ENCODE peak calls at places on chromosome 2, in five cellular contexts. Z, S, E, O and P are unnamed samples.
A peak's percentile ranks its signal among the peaks of the same experiment; 100 is the strongest.

GRCh38 chr2:19256239-19256638 is 102.2 kb downstream of the OSR1 start:
- DNase-seq in S (no peak), Z (no peak), O (no peak), E (no peak), P (no peak)

GRCh38 chr2:101080214-101081068 is 70.7 kb downstream of the TBC1D8 start:
- DNase-seq in Z (no peak), O (no peak), S (no peak), E (no peak), P (no peak)

GRCh38 chr2:172403402-172403801 is 24.0 kb upstream of the ITGA6 start:
- DNase-seq in O (no peak), Z (no peak), S (no peak), E (no peak), P (no peak)

GRCh38 chr2:124804014-124804940 is 779.2 kb downstream of the CNTNAP5 start:
- DNase-seq in E (no peak), O (no peak), S (peak; percentile 73), Z (peak; percentile 56), P (peak; percentile 2)

GRCh38 chr2:17095340-17095739 is 422.9 kb downstream of the RAD51AP2 start:
- DNase-seq in Z (no peak), O (no peak), S (no peak), E (no peak), P (no peak)

GRCh38 chr2:235639387-235639786 is 145.5 kb downstream of the AGAP1 start:
- DNase-seq in E (peak; percentile 67), Z (no peak), O (peak; percentile 41), S (no peak), P (peak; percentile 83)

GRCh38 chr2:203824653-203825052 is 42.9 kb upstream of the CTLA4 start:
- DNase-seq in Z (no peak), E (no peak), O (no peak), S (no peak), P (no peak)

GRCh38 chr2:45734952-45735351 is 83.5 kb downstream of the PRKCE start:
- DNase-seq in Z (no peak), E (no peak), S (no peak), O (no peak), P (no peak)

GRCh38 chr2:175049671-175050070 is 44.5 kb upstream of the CHN1 start:
- DNase-seq in O (no peak), S (no peak), Z (no peak), E (no peak), P (no peak)

GRCh38 chr2:204664708-204665121 is 119.4 kb downstream of the PARD3B start:
- DNase-seq in E (no peak), S (peak; percentile 19), Z (no peak), O (no peak), P (no peak)

GRCh38 chr2:150909613-150910012 is 352.1 kb downstream of the RBM43 start:
- DNase-seq in Z (no peak), S (no peak), O (no peak), E (no peak), P (no peak)

GRCh38 chr2:85577386-85578242 is at the start of gene VAMP8:
- DNase-seq in E (no peak), O (peak; percentile 86), Z (peak; percentile 70), S (no peak), P (no peak)

GRCh38 chr2:10538224-10538894 is 90.2 kb upstream of the ODC1 start:
- DNase-seq in O (no peak), E (no peak), Z (no peak), S (no peak), P (peak; percentile 31)

GRCh38 chr2:230657906-230658305 is 54.7 kb upstream of the CAB39 start:
- DNase-seq in O (no peak), Z (no peak), E (no peak), S (no peak), P (no peak)

GRCh38 chr2:230902180-230902899 is 22.7 kb downstream of the GPR55 start:
- DNase-seq in E (peak; percentile 25), Z (peak; percentile 52), O (no peak), S (peak; percentile 58), P (peak; percentile 46)

GRCh38 chr2:133247613-133248012 is 320.6 kb downstream of the NCKAP5 start:
- DNase-seq in S (no peak), Z (peak; percentile 61), O (no peak), E (no peak), P (no peak)

GRCh38 chr2:37389984-37390765 is 45.7 kb downstream of the QPCT start:
- DNase-seq in S (no peak), O (peak; percentile 36), Z (peak; percentile 93), E (no peak), P (peak; percentile 72)
- H3K4me3 ChIP-seq in S (no peak overlapping the region), O (no peak overlapping the region), Z (peak overlapping the region; percentile 48), E (no peak overlapping the region), P (no peak overlapping the region)

DNA sequence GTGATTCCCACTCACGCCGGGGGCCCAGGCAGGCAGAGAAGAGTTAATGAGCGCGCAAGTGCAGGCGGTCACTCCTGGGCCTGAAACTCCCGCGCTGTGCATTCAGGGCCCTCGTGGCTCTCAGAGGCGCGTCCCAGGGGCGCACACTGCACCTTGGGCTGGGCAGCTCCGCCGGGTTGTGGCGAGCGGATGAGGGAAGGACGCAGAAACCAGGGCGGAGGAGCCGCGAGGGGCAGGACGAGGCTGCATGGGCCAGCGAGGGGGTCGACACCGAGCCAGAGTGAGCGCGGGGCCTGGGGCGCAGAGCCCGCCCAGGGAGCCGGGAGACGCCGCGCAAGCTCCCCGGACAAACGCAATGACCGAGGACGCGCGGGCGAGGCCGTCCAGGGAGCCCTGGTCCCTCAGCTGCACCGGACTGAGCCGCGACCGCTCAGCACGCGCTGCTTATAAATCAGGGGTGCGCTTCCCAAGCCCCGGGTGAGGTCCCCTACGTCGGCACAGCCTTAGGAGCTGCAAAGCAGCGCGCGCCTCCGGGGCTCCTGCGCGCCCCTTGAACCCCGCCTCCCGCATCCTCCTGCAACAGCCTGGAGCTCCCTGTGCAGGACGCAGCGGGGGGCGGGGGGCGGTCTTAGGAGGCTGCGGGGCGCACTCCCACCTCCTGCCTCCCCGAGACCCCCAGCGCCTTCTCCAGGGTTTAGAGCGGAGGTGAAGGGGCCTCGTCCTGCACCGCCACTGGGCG is 180.2 kb upstream of the ALKAL2 start:
- DNase-seq in Z (no peak), E (no peak), O (no peak), S (no peak), P (no peak)
- H3K4me3 ChIP-seq in Z (no peak overlapping the region), E (no peak overlapping the region), O (no peak overlapping the region), S (peak overlapping the region; percentile 10), P (no peak overlapping the region)

DNA sequence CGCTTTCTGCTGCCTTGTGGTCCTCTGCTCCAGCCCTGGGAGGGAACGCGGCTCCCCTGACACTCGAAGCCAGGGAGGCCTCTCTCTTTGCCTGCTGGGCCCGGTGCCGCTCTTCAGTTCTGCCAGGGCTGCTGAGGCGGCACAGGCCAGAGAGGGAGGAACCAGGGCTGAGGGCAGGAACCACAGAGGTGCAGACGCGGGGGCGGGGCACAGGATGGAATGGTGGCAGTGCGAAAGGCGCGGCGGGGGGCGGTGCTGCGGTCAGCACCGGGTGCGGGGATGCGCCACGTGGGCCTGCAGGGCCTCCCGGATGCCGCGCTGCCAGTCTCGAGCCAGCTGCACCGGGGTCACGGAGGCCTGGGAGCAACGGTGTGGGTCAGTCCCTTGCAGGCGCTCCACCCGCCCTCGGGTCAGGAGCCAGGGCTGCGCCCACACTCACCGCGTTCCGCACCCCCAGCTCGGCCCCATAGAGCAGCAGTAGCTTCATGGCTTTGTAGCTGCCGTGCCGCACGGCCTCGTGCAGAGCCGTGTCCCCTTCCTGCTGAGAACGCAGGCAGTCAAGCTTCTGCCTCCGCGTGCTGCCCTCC is 4.4 kb downstream of the ANKRD23 start:
- DNase-seq in O (peak; percentile 73), Z (peak; percentile 58), E (peak; percentile 57), S (no peak), P (no peak)
- H3K4me3 ChIP-seq in O (no peak overlapping the region), Z (no peak overlapping the region), E (no peak overlapping the region), S (no peak overlapping the region), P (no peak overlapping the region)

DNA sequence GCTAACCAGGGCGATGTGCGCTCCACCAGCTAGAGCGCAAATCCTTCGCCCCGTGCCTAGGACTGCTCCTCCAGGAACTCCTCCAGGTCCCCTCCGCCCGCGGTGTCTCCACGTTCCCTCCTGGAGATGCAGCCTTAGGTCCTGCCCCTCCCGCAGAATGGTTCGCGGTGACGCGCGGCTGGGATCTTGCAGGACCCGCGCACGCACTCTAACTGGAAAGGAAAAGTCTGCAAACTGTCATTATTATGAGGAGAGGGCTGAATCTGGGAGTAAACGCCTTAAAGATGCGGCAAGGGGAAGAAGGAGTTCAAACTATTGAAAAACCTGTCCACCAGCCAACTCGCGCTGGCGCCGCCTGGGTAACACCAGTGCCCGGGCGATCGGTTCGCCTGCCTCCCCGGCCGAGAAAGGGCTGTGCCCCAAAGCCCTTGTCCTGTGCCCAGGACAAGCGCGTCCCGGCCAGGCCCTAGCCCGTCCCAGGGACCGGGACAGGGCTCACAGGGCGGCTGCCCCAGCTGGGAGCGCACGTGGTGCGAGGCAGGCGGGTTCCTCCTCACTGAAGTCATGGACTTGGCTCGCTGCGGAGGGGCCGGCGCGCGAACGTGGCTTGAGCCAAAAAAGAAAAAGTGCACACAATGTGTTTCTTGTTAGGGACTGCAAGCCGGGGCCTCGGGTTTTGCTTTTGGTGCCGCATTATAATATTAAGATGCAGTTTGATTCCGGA is 5.5 kb upstream of the ID2 start:
- DNase-seq in O (peak; percentile 72), E (peak; percentile 90), Z (no peak), S (peak; percentile 70), P (peak; percentile 93)
- H3K4me3 ChIP-seq in O (no peak overlapping the region), E (peak overlapping the region; percentile 81), Z (no peak overlapping the region), S (peak overlapping the region; percentile 46), P (peak overlapping the region; percentile 40)

GRCh38 chr2:24611626-24612025 is 120.6 kb downstream of the NCOA1 start:
- DNase-seq in E (no peak), S (no peak), O (no peak), Z (no peak), P (no peak)
- H3K4me3 ChIP-seq in E (no peak overlapping the region), S (no peak overlapping the region), O (no peak overlapping the region), Z (no peak overlapping the region), P (no peak overlapping the region)

GRCh38 chr2:148877403-148877740 is 2.3 kb downstream of the KIF5C start:
- DNase-seq in E (no peak), S (no peak), Z (no peak), O (no peak), P (no peak)
- H3K4me3 ChIP-seq in E (no peak overlapping the region), S (no peak overlapping the region), Z (no peak overlapping the region), O (no peak overlapping the region), P (no peak overlapping the region)

GRCh38 chr2:112033600-112033999 is 21.5 kb upstream of the TMEM87B start:
- DNase-seq in O (no peak), Z (no peak), S (no peak), E (no peak), P (peak; percentile 59)

GRCh38 chr2:112032615-112033457 is 22.2 kb upstream of the TMEM87B start:
- DNase-seq in S (no peak), O (peak; percentile 73), E (no peak), Z (no peak), P (peak; percentile 65)

GRCh38 chr2:112029164-112029563 is 25.9 kb upstream of the TMEM87B start:
- DNase-seq in S (no peak), E (no peak), O (no peak), Z (no peak), P (no peak)

GRCh38 chr2:112031916-112032582 is 23.0 kb upstream of the TMEM87B start:
- DNase-seq in S (peak; percentile 6), Z (no peak), E (no peak), O (peak; percentile 72), P (peak; percentile 47)

GRCh38 chr2:112031473-112031872 is 23.6 kb upstream of the TMEM87B start:
- DNase-seq in E (no peak), S (no peak), O (no peak), Z (no peak), P (peak; percentile 8)
- H3K4me3 ChIP-seq in E (no peak overlapping the region), S (no peak overlapping the region), O (no peak overlapping the region), Z (no peak overlapping the region), P (peak overlapping the region; percentile 12)